ENCODE peak calls at places on chromosomes 5 and 9, in seven cellular contexts. H is GM23338, F is spleen, R is breast epithelium, S is stomach, N is HL-60, X is SK-N-SH. B is an unnamed sample.
A peak's percentile ranks its signal among the peaks of the same experiment; 100 is the strongest.

GRCh38 chr5:179129607-179130071 is 69.5 kb downstream of the ZNF354C start:
- DNase-seq in H (no peak), F (peak; percentile 48), R (no peak), S (no peak), N (no peak), X (no peak), B (no peak)

GRCh38 chr5:54281933-54282332 is 28.4 kb downstream of the ARL15 start:
- DNase-seq in H (no peak), F (no peak), R (no peak), S (no peak), N (no peak), X (no peak), B (no peak)

GRCh38 chr5:77844408-77845272 is 68.5 kb upstream of the TBCA start:
- DNase-seq in H (peak; percentile 41), F (no peak), R (no peak), S (no peak), N (no peak), X (peak; percentile 28), B (no peak)

GRCh38 chr9:7266911-7267555 is 509.3 kb downstream of the KDM4C start:
- DNase-seq in H (no peak), F (no peak), R (no peak), S (no peak), N (no peak), X (no peak), B (no peak)

GRCh38 chr5:4544049-4544675 is 596.0 kb upstream of the ADAMTS16 start:
- DNase-seq in H (peak; percentile 43), F (no peak), R (no peak), S (no peak), N (no peak), X (no peak), B (no peak)

GRCh38 chr9:16532681-16533450 is 337.6 kb downstream of the BNC2 start:
- DNase-seq in H (no peak), F (no peak), R (no peak), S (no peak), N (no peak), X (no peak), B (no peak)

GRCh38 chr5:18653216-18653752 is 1019.0 kb downstream of the TAF11L14 start:
- DNase-seq in H (no peak), F (no peak), R (no peak), S (peak; percentile 45), N (no peak), X (no peak), B (no peak)

GRCh38 chr5:150653145-150653761 is 7.8 kb upstream of the MYOZ3 start:
- DNase-seq in H (no peak), F (no peak), R (no peak), S (no peak), N (no peak), X (peak; percentile 65), B (no peak)

GRCh38 chr5:50711280-50711679 is 44.8 kb downstream of the PARP8 start:
- DNase-seq in H (no peak), F (no peak), R (no peak), S (peak; percentile 38), N (peak; percentile 68), X (peak; percentile 2), B (no peak)

GRCh38 chr5:106324356-106324755 is 1346.4 kb downstream of the EFNA5 start:
- DNase-seq in H (no peak), F (no peak), R (no peak), S (no peak), N (no peak), X (no peak), B (no peak)

GRCh38 chr5:172642511-172642910 is 1.4 kb downstream of the NEURL1B start:
- DNase-seq in H (no peak), F (no peak), R (no peak), S (no peak), N (no peak), X (no peak), B (no peak)
- TF ChIP-seq POLR2AphosphoS5 in H (no peak), F (no peak), R (no peak), S (no peak), N (no peak), X (no peak), B (no peak)

GRCh38 chr9:90105793-90106192 is 501.0 kb downstream of the GADD45G start:
- DNase-seq in H (no peak), F (no peak), R (no peak), S (no peak), N (no peak), X (no peak), B (no peak)

GRCh38 chr9:90107864-90108263 is 503.1 kb downstream of the GADD45G start:
- DNase-seq in H (no peak), F (no peak), R (no peak), S (no peak), N (peak; percentile 24), X (no peak), B (no peak)

GRCh38 chr9:90102292-90102901 is 497.6 kb downstream of the GADD45G start:
- DNase-seq in H (peak; percentile 94), F (peak; percentile 92), R (peak; percentile 79), S (peak; percentile 89), N (peak; percentile 81), X (peak; percentile 84), B (peak; percentile 90)

GRCh38 chr9:90103771-90104170 is 499.0 kb downstream of the GADD45G start:
- DNase-seq in H (no peak), F (no peak), R (no peak), S (no peak), N (no peak), X (no peak), B (no peak)

DNA sequence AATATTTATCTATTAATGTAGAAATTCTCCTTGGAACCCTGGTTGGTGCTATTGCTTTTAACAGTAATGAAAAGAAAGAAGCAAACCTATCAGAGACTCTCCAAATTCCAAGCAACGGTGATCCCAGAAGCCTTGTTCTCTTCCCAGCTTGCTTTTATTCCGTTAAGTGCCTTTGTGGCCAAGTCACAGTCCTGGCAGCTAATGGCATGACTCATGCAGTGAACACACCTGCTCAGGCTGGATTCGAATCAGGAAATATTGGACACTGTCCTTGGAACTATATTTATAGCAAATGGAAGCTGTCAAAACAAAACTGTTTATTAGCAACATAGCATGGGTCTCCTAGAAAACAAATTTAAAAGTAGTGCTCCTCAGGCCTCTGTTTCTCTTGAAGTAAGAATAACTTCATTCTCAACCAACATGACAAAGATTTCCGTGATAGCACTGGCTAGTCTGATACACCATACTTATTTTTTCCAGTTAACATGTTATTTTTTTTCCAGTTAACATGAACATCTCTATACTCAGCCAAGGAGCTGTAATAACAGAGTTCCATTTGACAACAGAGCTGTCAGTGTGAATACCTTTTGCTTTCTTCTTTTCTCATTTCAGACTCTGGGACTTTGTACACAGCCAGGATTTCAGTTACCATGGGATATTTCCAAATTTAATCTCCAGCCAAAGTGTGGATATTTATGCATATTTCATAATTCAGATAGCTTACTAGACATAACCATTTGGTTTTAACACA is 502.4 kb downstream of the GADD45G start:
- DNase-seq in H (no peak), F (no peak), R (peak; percentile 66), S (peak; percentile 65), N (no peak), X (no peak), B (no peak)
- TF ChIP-seq POLR2AphosphoS5 in H (no peak), F (no peak), R (peak; percentile 38), S (peak; percentile 59), N (no peak), X (no peak), B (no peak)

GRCh38 chr9:94928696-94929372 is 202.3 kb downstream of the AOPEP start:
- DNase-seq in H (no peak), F (no peak), R (no peak), S (no peak), N (no peak), X (peak; percentile 54), B (no peak)
- TF ChIP-seq POLR2AphosphoS5 in H (no peak), F (no peak), R (no peak), S (no peak), N (no peak), X (no peak), B (no peak)

GRCh38 chr5:143402464-143403356 is 776 bp downstream of the NR3C1 start:
- DNase-seq in H (peak; percentile 74), F (peak; percentile 95), R (peak; percentile 54), S (peak; percentile 67), N (peak; percentile 72), X (peak; percentile 71), B (no peak)
- TF ChIP-seq POLR2AphosphoS5 in H (no peak), F (peak; percentile 2), R (no peak), S (no peak), N (no peak), X (no peak), B (no peak)

GRCh38 chr9:97572196-97572891 is 60.8 kb downstream of the TSTD2 start:
- DNase-seq in H (no peak), F (no peak), R (no peak), S (no peak), N (no peak), X (no peak), B (no peak)

GRCh38 chr9:97573482-97574073 is 59.6 kb downstream of the TSTD2 start:
- DNase-seq in H (no peak), F (peak; percentile 35), R (no peak), S (no peak), N (no peak), X (no peak), B (peak; percentile 29)

GRCh38 chr9:97570899-97571298 is 62.3 kb downstream of the TSTD2 start:
- DNase-seq in H (no peak), F (peak; percentile 54), R (no peak), S (no peak), N (no peak), X (no peak), B (no peak)

GRCh38 chr9:97572892-97573365 is 60.2 kb downstream of the TSTD2 start:
- DNase-seq in H (no peak), F (peak; percentile 25), R (no peak), S (no peak), N (no peak), X (no peak), B (no peak)

GRCh38 chr9:97571664-97572063 is 61.5 kb downstream of the TSTD2 start:
- DNase-seq in H (no peak), F (no peak), R (no peak), S (no peak), N (no peak), X (peak; percentile 70), B (no peak)
- TF ChIP-seq POLR2AphosphoS5 in H (no peak), F (no peak), R (no peak), S (no peak), N (no peak), X (peak; percentile 41), B (no peak)

GRCh38 chr9:104635471-104635870 is 17.5 kb upstream of the OR13C9 start:
- DNase-seq in H (no peak), F (no peak), R (no peak), S (no peak), N (no peak), X (no peak), B (no peak)

DNA sequence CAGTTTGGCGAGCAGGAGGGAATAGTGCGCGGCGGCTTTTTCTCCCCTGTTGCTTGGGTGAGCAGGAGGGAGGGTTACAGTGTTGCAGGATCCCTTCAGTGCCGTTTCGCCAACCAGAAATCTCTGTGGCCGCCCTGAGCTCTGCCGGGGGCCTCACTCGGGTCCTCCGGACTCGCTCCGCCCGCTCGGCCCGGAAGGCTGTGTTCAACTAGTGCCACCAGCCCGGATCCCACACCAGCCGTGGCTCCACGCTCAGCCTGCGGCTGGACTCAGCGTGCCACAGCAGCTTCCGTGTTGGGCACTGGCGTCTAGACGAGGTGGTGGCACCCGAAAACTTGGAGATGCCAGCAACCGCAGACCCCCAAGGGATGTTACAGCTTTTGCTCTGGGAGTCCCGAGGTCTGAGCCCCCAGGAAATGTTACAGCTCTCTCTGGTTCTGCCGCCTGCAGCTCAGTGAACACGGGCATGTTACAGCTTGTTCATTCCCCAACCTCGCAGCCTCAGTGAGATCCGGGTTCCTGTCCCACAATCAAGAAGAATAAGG is 16.0 kb upstream of the OR13C9 start:
- DNase-seq in H (peak; percentile 6), F (no peak), R (no peak), S (no peak), N (no peak), X (no peak), B (no peak)
- TF ChIP-seq POLR2AphosphoS5 in H (no peak), F (no peak), R (no peak), S (no peak), N (no peak), X (no peak), B (no peak)

B was measured in HCT116.